ENCODE peak calls at places on chromosomes 11 and 22, in eight cellular contexts. One of them, this sample, is unnamed.

GRCh38 chr22:21939392-21940319 is 13.0 kb downstream of the PPM1F start:
- DNase-seq in ovary: no peak
- DNase-seq in GM12878: no peak
- DNase-seq in K562: no peak
- DNase-seq in stomach: no peak
- DNase-seq in heart left ventricle: peak; percentile 66
- DNase-seq in HepG2: no peak
- DNase-seq in IMR-90: no peak
- DNase-seq in this sample: no peak

GRCh38 chr11:69384548-69385465 is 90.9 kb downstream of the MYEOV start:
- DNase-seq in ovary: no peak
- DNase-seq in GM12878: no peak
- DNase-seq in K562: no peak
- DNase-seq in stomach: peak; percentile 23
- DNase-seq in heart left ventricle: no peak
- DNase-seq in HepG2: no peak
- DNase-seq in IMR-90: no peak
- DNase-seq in this sample: no peak

GRCh38 chr22:43387815-43388214 is 24.0 kb upstream of the MPPED1 start:
- DNase-seq in ovary: no peak
- DNase-seq in GM12878: no peak
- DNase-seq in K562: no peak
- DNase-seq in stomach: no peak
- DNase-seq in heart left ventricle: no peak
- DNase-seq in HepG2: no peak
- DNase-seq in IMR-90: no peak
- DNase-seq in this sample: no peak

GRCh38 chr11:70577258-70577603 is 178.9 kb downstream of the CTTN start:
- DNase-seq in ovary: no peak
- DNase-seq in GM12878: no peak
- DNase-seq in K562: no peak
- DNase-seq in stomach: no peak
- DNase-seq in heart left ventricle: peak; percentile 3
- DNase-seq in HepG2: no peak
- DNase-seq in IMR-90: no peak
- DNase-seq in this sample: no peak

GRCh38 chr11:69860244-69860643 is 41.0 kb upstream of the FGF3 start:
- DNase-seq in ovary: no peak
- DNase-seq in GM12878: no peak
- DNase-seq in K562: no peak
- DNase-seq in stomach: no peak
- DNase-seq in heart left ventricle: no peak
- DNase-seq in HepG2: no peak
- DNase-seq in IMR-90: no peak
- DNase-seq in this sample: no peak

GRCh38 chr11:3949132-3949531 is 93.7 kb downstream of the STIM1 start:
- DNase-seq in ovary: no peak
- DNase-seq in GM12878: peak; percentile 50
- DNase-seq in K562: no peak
- DNase-seq in stomach: no peak
- DNase-seq in heart left ventricle: no peak
- DNase-seq in HepG2: no peak
- DNase-seq in IMR-90: no peak
- DNase-seq in this sample: no peak

GRCh38 chr22:50604256-50604580 is 3.6 kb downstream of the MAPK8IP2 start:
- DNase-seq in ovary: no peak
- DNase-seq in GM12878: no peak
- DNase-seq in K562: no peak
- DNase-seq in stomach: no peak
- DNase-seq in heart left ventricle: no peak
- DNase-seq in HepG2: no peak
- DNase-seq in IMR-90: no peak
- DNase-seq in this sample: no peak

GRCh38 chr11:34181856-34182405 is 76.5 kb downstream of the NAT10 start:
- DNase-seq in ovary: no peak
- DNase-seq in GM12878: no peak
- DNase-seq in K562: no peak
- DNase-seq in stomach: no peak
- DNase-seq in heart left ventricle: no peak
- DNase-seq in HepG2: no peak
- DNase-seq in IMR-90: no peak
- DNase-seq in this sample: no peak

GRCh38 chr11:123351375-123351774 is 78.7 kb upstream of the GRAMD1B start:
- DNase-seq in ovary: peak; percentile 24
- DNase-seq in GM12878: no peak
- DNase-seq in K562: no peak
- DNase-seq in stomach: no peak
- DNase-seq in heart left ventricle: peak; percentile 45
- DNase-seq in HepG2: no peak
- DNase-seq in IMR-90: no peak
- DNase-seq in this sample: no peak

GRCh38 chr11:111308140-111308539 is 9.8 kb downstream of the POU2AF3 start:
- DNase-seq in ovary: no peak
- DNase-seq in GM12878: no peak
- DNase-seq in K562: no peak
- DNase-seq in stomach: peak; percentile 91
- DNase-seq in heart left ventricle: no peak
- DNase-seq in HepG2: peak; percentile 78
- DNase-seq in IMR-90: peak; percentile 39
- DNase-seq in this sample: no peak

GRCh38 chr22:45552580-45553332 is 50.1 kb downstream of the FBLN1 start:
- DNase-seq in ovary: peak; percentile 79
- DNase-seq in GM12878: no peak
- DNase-seq in K562: no peak
- DNase-seq in stomach: peak; percentile 30
- DNase-seq in heart left ventricle: peak; percentile 80
- DNase-seq in HepG2: no peak
- DNase-seq in IMR-90: peak; percentile 96
- DNase-seq in this sample: no peak

GRCh38 chr22:32932176-32932575 is 126.0 kb downstream of the SYN3 start:
- DNase-seq in ovary: no peak
- DNase-seq in GM12878: no peak
- DNase-seq in K562: no peak
- DNase-seq in stomach: no peak
- DNase-seq in heart left ventricle: no peak
- DNase-seq in HepG2: peak; percentile 31
- DNase-seq in IMR-90: peak; percentile 56
- DNase-seq in this sample: no peak

GRCh38 chr11:32478277-32478731 is 43.0 kb upstream of the WT1 start:
- DNase-seq in ovary: peak; percentile 58
- DNase-seq in GM12878: no peak
- DNase-seq in K562: no peak
- DNase-seq in stomach: peak; percentile 33
- DNase-seq in heart left ventricle: no peak
- DNase-seq in HepG2: no peak
- DNase-seq in IMR-90: no peak
- DNase-seq in this sample: no peak

GRCh38 chr11:114440971-114441810 is 1.9 kb downstream of the REXO2 start:
- DNase-seq in ovary: no peak
- DNase-seq in GM12878: no peak
- DNase-seq in K562: no peak
- DNase-seq in stomach: no peak
- DNase-seq in heart left ventricle: no peak
- DNase-seq in HepG2: peak; percentile 9
- DNase-seq in IMR-90: no peak
- DNase-seq in this sample: no peak

GRCh38 chr11:1499261-1499890 is 12.8 kb upstream of the MOB2 start:
- DNase-seq in ovary: no peak
- DNase-seq in GM12878: no peak
- DNase-seq in K562: no peak
- DNase-seq in stomach: no peak
- DNase-seq in heart left ventricle: no peak
- DNase-seq in HepG2: no peak
- DNase-seq in IMR-90: no peak
- DNase-seq in this sample: no peak

GRCh38 chr22:30857791-30858190 is 110.8 kb downstream of the MORC2 start:
- DNase-seq in ovary: no peak
- DNase-seq in GM12878: no peak
- DNase-seq in K562: no peak
- DNase-seq in stomach: peak; percentile 17
- DNase-seq in heart left ventricle: no peak
- DNase-seq in HepG2: no peak
- DNase-seq in IMR-90: no peak
- DNase-seq in this sample: no peak

GRCh38 chr11:78219493-78220217 is 30.9 kb downstream of the USP35 start:
- DNase-seq in ovary: peak; percentile 6
- DNase-seq in GM12878: no peak
- DNase-seq in K562: no peak
- DNase-seq in stomach: no peak
- DNase-seq in heart left ventricle: peak; percentile 5
- DNase-seq in HepG2: no peak
- DNase-seq in IMR-90: no peak
- DNase-seq in this sample: no peak
- TF ChIP-seq POLR2A in ovary: no peak
- TF ChIP-seq POLR2A in GM12878: no peak
- TF ChIP-seq POLR2A in K562: no peak
- TF ChIP-seq POLR2A in stomach: no peak
- TF ChIP-seq POLR2A in heart left ventricle: no peak
- TF ChIP-seq POLR2A in HepG2: no peak
- TF ChIP-seq POLR2A in IMR-90: no peak
- TF ChIP-seq POLR2A in this sample: no peak

DNA sequence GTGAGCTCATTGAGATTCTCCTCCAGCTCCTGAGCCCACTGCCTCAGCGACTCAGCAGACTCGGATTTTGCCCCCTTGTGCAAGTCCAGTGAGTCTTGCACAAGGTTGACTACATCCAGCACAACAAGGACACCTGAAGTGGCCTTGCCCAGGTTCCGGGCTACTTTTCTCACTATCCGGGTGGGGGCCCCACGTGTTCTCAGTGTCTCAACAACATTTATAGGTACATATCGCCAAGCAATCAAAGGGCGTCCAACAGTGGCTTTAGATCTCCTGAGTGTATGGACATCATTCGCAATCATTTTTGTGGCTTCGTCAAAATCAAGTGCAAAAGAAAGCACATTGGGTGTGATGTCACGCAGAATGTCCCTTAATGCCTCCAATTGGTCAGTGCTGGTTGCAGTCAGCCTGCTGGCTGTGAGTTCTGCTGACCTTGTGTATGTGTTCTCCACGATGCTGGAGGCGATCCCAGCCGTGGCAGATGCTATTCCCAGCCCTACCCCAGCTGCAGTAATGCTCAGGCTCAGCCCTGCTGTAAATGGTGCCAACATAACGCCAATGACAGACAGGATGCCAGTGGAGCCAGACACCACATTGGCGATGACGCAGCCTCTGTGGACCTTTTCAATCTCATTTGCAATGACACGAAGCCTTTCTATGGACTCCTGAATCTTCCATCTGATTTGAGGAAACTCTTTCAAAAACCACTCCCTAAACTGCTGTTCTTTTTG is 10.3 kb downstream of the APOL4 start:
- DNase-seq in ovary: peak; percentile 54
- DNase-seq in GM12878: no peak
- DNase-seq in K562: no peak
- DNase-seq in stomach: no peak
- DNase-seq in heart left ventricle: peak; percentile 82
- DNase-seq in HepG2: no peak
- DNase-seq in IMR-90: peak; percentile 64
- DNase-seq in this sample: no peak
- TF ChIP-seq POLR2A in ovary: no peak
- TF ChIP-seq POLR2A in GM12878: no peak
- TF ChIP-seq POLR2A in K562: no peak
- TF ChIP-seq POLR2A in stomach: no peak
- TF ChIP-seq POLR2A in heart left ventricle: no peak
- TF ChIP-seq POLR2A in HepG2: no peak
- TF ChIP-seq POLR2A in IMR-90: no peak
- TF ChIP-seq POLR2A in this sample: no peak

GRCh38 chr11:17782145-17782544 is 47.6 kb downstream of the KCNC1 start:
- DNase-seq in ovary: no peak
- DNase-seq in GM12878: no peak
- DNase-seq in K562: no peak
- DNase-seq in stomach: no peak
- DNase-seq in heart left ventricle: no peak
- DNase-seq in HepG2: no peak
- DNase-seq in IMR-90: no peak
- DNase-seq in this sample: no peak

GRCh38 chr11:17781221-17781620 is 46.6 kb downstream of the KCNC1 start:
- DNase-seq in ovary: no peak
- DNase-seq in GM12878: no peak
- DNase-seq in K562: no peak
- DNase-seq in stomach: no peak
- DNase-seq in heart left ventricle: no peak
- DNase-seq in HepG2: no peak
- DNase-seq in IMR-90: no peak
- DNase-seq in this sample: no peak

GRCh38 chr11:17782938-17783337 is 48.4 kb downstream of the KCNC1 start:
- DNase-seq in ovary: no peak
- DNase-seq in GM12878: no peak
- DNase-seq in K562: no peak
- DNase-seq in stomach: no peak
- DNase-seq in heart left ventricle: no peak
- DNase-seq in HepG2: no peak
- DNase-seq in IMR-90: no peak
- DNase-seq in this sample: no peak

GRCh38 chr11:17780668-17781067 is 46.1 kb downstream of the KCNC1 start:
- DNase-seq in ovary: no peak
- DNase-seq in GM12878: no peak
- DNase-seq in K562: no peak
- DNase-seq in stomach: no peak
- DNase-seq in heart left ventricle: no peak
- DNase-seq in HepG2: no peak
- DNase-seq in IMR-90: no peak
- DNase-seq in this sample: no peak

DNA sequence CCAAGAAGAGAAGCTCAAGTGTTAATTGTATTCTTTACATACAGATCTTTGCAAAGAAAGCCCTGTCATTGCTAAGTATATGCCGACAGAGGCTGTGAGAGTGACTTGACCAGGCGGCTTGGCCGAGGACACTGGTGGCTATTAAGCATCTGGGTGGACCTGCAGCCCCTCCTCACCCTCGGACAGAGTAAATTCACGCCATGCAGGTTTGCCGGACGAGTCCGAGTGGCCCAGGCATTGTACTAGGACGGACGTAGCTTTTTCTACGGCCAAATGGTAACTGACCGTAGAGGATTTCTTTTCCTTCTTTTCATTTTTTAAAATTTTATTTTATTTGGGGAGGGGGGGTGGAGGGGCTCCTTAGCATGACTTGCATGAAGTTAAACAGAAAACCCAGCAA is 47.0 kb downstream of the KCNC1 start:
- DNase-seq in ovary: no peak
- DNase-seq in GM12878: no peak
- DNase-seq in K562: no peak
- DNase-seq in stomach: no peak
- DNase-seq in heart left ventricle: no peak
- DNase-seq in HepG2: no peak
- DNase-seq in IMR-90: no peak
- DNase-seq in this sample: no peak
- TF ChIP-seq POLR2A in ovary: no peak
- TF ChIP-seq POLR2A in GM12878: no peak
- TF ChIP-seq POLR2A in K562: no peak
- TF ChIP-seq POLR2A in stomach: no peak
- TF ChIP-seq POLR2A in heart left ventricle: no peak
- TF ChIP-seq POLR2A in HepG2: no peak
- TF ChIP-seq POLR2A in IMR-90: no peak
- TF ChIP-seq POLR2A in this sample: no peak

DNA sequence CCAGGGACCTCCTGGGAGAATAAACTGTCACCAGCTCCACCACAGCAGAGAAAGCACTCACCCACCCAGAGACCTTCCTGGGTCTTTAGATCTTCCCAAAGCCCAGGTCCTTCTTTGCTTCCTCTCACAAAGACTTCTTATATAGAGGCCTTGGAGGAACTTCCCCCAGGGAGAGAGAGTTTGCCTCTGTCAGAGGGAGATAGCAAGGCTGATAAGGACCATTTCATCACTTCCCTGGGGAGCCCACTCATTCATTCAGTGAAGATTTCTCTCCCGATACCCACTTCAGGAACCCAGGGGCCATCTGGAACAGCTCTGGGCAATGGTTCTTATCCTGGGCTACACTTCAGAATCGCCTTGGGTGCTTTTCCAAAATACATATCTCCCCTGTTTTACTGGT is at the start of gene PRG2:
- DNase-seq in ovary: no peak
- DNase-seq in GM12878: no peak
- DNase-seq in K562: no peak
- DNase-seq in stomach: no peak
- DNase-seq in heart left ventricle: no peak
- DNase-seq in HepG2: no peak
- DNase-seq in IMR-90: no peak
- DNase-seq in this sample: no peak
- TF ChIP-seq POLR2A in ovary: no peak
- TF ChIP-seq POLR2A in GM12878: no peak
- TF ChIP-seq POLR2A in K562: no peak
- TF ChIP-seq POLR2A in stomach: no peak
- TF ChIP-seq POLR2A in heart left ventricle: no peak
- TF ChIP-seq POLR2A in HepG2: no peak
- TF ChIP-seq POLR2A in IMR-90: no peak
- TF ChIP-seq POLR2A in this sample: no peak